ENCODE peak calls at places on chromosomes 4 and X, in six cellular contexts. D, A, P, V, Y and N are unnamed samples.

GRCh38 chr4:31383767-31384166 is 663.6 kb downstream of the PCDH7 start:
- DNase-seq in D (no peak), A (no peak), P (no peak), V (no peak), Y (no peak), N (no peak)

GRCh38 chr4:155617312-155617711 is 49.3 kb upstream of the GUCY1A1 start:
- DNase-seq in D (no peak), A (no peak), P (no peak), V (no peak), Y (no peak), N (no peak)

GRCh38 chr4:17758459-17758858 is 23.0 kb downstream of the FAM184B start:
- DNase-seq in D (no peak), A (no peak), P (no peak), V (no peak), Y (no peak), N (no peak)

GRCh38 chrX:153438522-153438921 is 7.3 kb downstream of the TREX2 start:
- DNase-seq in D (no peak), A (no peak), P (no peak), V (no peak), Y (no peak), N (no peak)

GRCh38 chr4:2790583-2791517 is 2.0 kb upstream of the SH3BP2 start:
- DNase-seq in D (no peak), A (no peak), P (no peak), V (no peak), Y (no peak), N (no peak)

GRCh38 chr4:35463251-35463952 is 780.9 kb downstream of the ARAP2 start:
- DNase-seq in D (no peak), A (no peak), P (no peak), V (no peak), Y (no peak), N (no peak)

GRCh38 chr4:161252520-161253141 is 911.2 kb downstream of the FSTL5 start:
- DNase-seq in D (no peak), A (peak; percentile 28), P (peak; percentile 29), V (peak; percentile 3), Y (no peak), N (peak; percentile 46)

GRCh38 chr4:53346920-53347852 is 18.7 kb downstream of the SCFD2 start:
- DNase-seq in D (peak; percentile 9), A (no peak), P (no peak), V (no peak), Y (no peak), N (no peak)

GRCh38 chr4:116110713-116111112 is 974.7 kb downstream of the TRAM1L1 start:
- DNase-seq in D (no peak), A (no peak), P (no peak), V (no peak), Y (no peak), N (no peak)

GRCh38 chrX:134746379-134746723 is 88.1 kb upstream of the PLAC1 start:
- DNase-seq in D (no peak), A (no peak), P (no peak), V (no peak), Y (no peak), N (no peak)

GRCh38 chr4:8383451-8384160 is 56.9 kb downstream of the ACOX3 start:
- DNase-seq in D (peak; percentile 51), A (no peak), P (no peak), V (no peak), Y (no peak), N (no peak)

GRCh38 chrX:5752831-5753230 is 475.8 kb downstream of the NLGN4X start:
- DNase-seq in D (no peak), A (no peak), P (no peak), V (no peak), Y (no peak), N (no peak)

GRCh38 chr4:140092094-140092820 is 61.7 kb downstream of the MAML3 start:
- DNase-seq in D (no peak), A (no peak), P (no peak), V (no peak), Y (no peak), N (no peak)

GRCh38 chr4:26173619-26174018 is 147.2 kb upstream of the RBPJ start:
- DNase-seq in D (no peak), A (no peak), P (no peak), V (no peak), Y (no peak), N (no peak)

GRCh38 chrX:133045986-133046385 is 50.9 kb downstream of the USP26 start:
- DNase-seq in D (peak; percentile 1), A (peak; percentile 14), P (no peak), V (no peak), Y (no peak), N (no peak)

GRCh38 chrX:82765806-82766205 is 742.3 kb upstream of the POU3F4 start:
- DNase-seq in D (no peak), A (no peak), P (no peak), V (no peak), Y (no peak), N (no peak)

GRCh38 chr4:42586775-42587174 is 70.1 kb downstream of the ATP8A1 start:
- DNase-seq in D (no peak), A (no peak), P (no peak), V (no peak), Y (no peak), N (no peak)

GRCh38 chr4:52665592-52665991 is 6.5 kb upstream of the USP46 start:
- DNase-seq in D (no peak), A (peak; percentile 45), P (peak; percentile 57), V (no peak), Y (no peak), N (peak; percentile 43)

GRCh38 chr4:136687118-136687517 is 845.2 kb downstream of the PCDH18 start:
- DNase-seq in D (no peak), A (no peak), P (no peak), V (no peak), Y (no peak), N (no peak)
- TF ChIP-seq CTCF in D (peak; percentile 44), A (no peak), P (no peak), V (peak; percentile 18), Y (no peak), N (no peak)

GRCh38 chr4:188008377-188008776 is 12.8 kb downstream of the ZFP42 start:
- DNase-seq in D (peak; percentile 97), A (no peak), P (no peak), V (no peak), Y (no peak), N (no peak)
- TF ChIP-seq CTCF in D (no peak), A (no peak), P (no peak), V (no peak), Y (no peak), N (no peak)

GRCh38 chr4:75708218-75708691 is 16.1 kb upstream of the USO1 start:
- DNase-seq in D (no peak), A (peak; percentile 23), P (no peak), V (no peak), Y (no peak), N (peak; percentile 34)
- TF ChIP-seq CTCF in D (peak; percentile 45), A (peak; percentile 79), P (no peak), V (peak; percentile 62), Y (no peak), N (peak; percentile 40)

GRCh38 chrX:31166416-31166815 is 94.6 kb upstream of the FTHL17 start:
- DNase-seq in D (peak; percentile 15), A (no peak), P (no peak), V (no peak), Y (no peak), N (no peak)

GRCh38 chrX:31170792-31171191 is 99.0 kb upstream of the FTHL17 start:
- DNase-seq in D (no peak), A (no peak), P (no peak), V (no peak), Y (no peak), N (no peak)

GRCh38 chrX:31166832-31167231 is 95.0 kb upstream of the FTHL17 start:
- DNase-seq in D (no peak), A (no peak), P (no peak), V (no peak), Y (no peak), N (no peak)

GRCh38 chrX:31168596-31168995 is 96.8 kb upstream of the FTHL17 start:
- DNase-seq in D (no peak), A (peak; percentile 27), P (peak; percentile 18), V (peak; percentile 40), Y (no peak), N (peak; percentile 4)

GRCh38 chrX:31165241-31166035 is 93.6 kb upstream of the FTHL17 start:
- DNase-seq in D (peak; percentile 60), A (no peak), P (no peak), V (no peak), Y (no peak), N (no peak)
- TF ChIP-seq CTCF in D (no peak), A (no peak), P (no peak), V (no peak), Y (no peak), N (no peak)

DNA sequence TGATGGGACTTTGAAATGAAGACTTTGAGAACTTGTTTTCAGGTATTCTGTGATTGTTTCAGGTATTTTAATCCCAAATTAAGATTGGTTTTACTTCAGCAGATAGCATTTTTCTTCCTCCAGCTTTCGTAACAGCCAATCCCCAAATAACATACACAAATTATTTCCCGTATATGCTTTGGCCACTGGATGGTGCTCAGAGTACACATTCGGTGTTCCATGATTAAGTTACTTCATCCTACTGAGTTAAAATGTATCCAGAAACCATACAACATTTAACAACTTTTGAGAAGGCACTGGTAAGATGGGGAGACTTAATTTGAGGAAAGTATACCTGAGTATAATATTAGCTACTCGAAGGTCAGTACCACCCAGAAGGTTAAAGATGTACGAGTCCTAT is 233.4 kb upstream of the FAM47A start:
- DNase-seq in D (peak; percentile 24), A (no peak), P (no peak), V (no peak), Y (no peak), N (no peak)
- TF ChIP-seq CTCF in D (peak; percentile 51), A (no peak), P (no peak), V (no peak), Y (peak; percentile 10), N (no peak)

DNA sequence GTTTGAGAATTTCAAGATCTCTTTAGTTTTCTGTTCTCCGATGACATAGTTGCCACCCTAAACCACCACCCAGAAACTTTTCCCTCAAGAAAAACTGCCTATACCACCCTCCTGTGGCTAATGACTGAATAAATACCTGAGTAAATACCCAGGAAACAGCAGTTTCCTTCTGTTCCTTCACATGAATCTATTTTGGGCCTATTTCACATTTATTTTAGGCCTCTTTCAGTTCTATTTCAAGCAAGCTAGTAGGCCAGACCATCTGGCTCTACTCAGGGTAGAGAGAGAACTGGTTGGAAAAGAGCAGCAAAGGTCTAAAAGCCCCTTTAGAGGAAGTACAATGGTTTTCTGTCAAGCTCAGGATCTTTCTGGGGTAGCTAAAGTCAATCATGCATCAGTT is 23.4 kb downstream of the ARHGEF9 start:
- DNase-seq in D (no peak), A (no peak), P (no peak), V (no peak), Y (no peak), N (no peak)
- TF ChIP-seq CTCF in D (peak; percentile 8), A (peak; percentile 34), P (no peak), V (no peak), Y (no peak), N (peak; percentile 12)

GRCh38 chrX:52277666-52278065 is 91.2 kb upstream of the XAGE2 start:
- DNase-seq in D (no peak), A (no peak), P (no peak), V (no peak), Y (no peak), N (no peak)
- TF ChIP-seq CTCF in D (no peak), A (no peak), P (no peak), V (no peak), Y (no peak), N (no peak)

GRCh38 chrX:77446029-77446585 is 1.1 kb upstream of the FGF16 start:
- DNase-seq in D (no peak), A (peak; percentile 32), P (peak; percentile 20), V (no peak), Y (peak; percentile 17), N (peak; percentile 33)
- TF ChIP-seq CTCF in D (peak; percentile 60), A (peak; percentile 47), P (no peak), V (peak; percentile 64), Y (no peak), N (no peak)